ENCODE peak calls at places on chromosomes 7 and 10, in eight cellular contexts. One of them, this sample, is unnamed. For H3K9me3 and H3K36me3, the result is how much of the 10 kb centered on the place peaks cover.

GRCh38 chr10:77643795-77644468 is 6.3 kb upstream of the KCNMA1 start:
- DNase-seq in neuronal stem cell: no peak
- DNase-seq in lower lobe of right lung: peak
- DNase-seq in HAP-1: peak
- DNase-seq in DND-41: peak
- DNase-seq in aorta: peak
- DNase-seq in lung: no peak
- DNase-seq in effector memory CD4-positive, alpha-beta T cell: no peak
- DNase-seq in this sample: no peak

GRCh38 chr7:8125680-8126444 is 136.1 kb downstream of the ICA1 start:
- DNase-seq in neuronal stem cell: no peak
- DNase-seq in lower lobe of right lung: peak
- DNase-seq in HAP-1: no peak
- DNase-seq in DND-41: peak
- DNase-seq in aorta: peak
- DNase-seq in lung: no peak
- DNase-seq in effector memory CD4-positive, alpha-beta T cell: peak
- DNase-seq in this sample: peak

GRCh38 chr10:7544203-7544602 is 122.6 kb downstream of the ITIH5 start:
- DNase-seq in neuronal stem cell: no peak
- DNase-seq in lower lobe of right lung: no peak
- DNase-seq in HAP-1: no peak
- DNase-seq in DND-41: no peak
- DNase-seq in aorta: no peak
- DNase-seq in lung: no peak
- DNase-seq in effector memory CD4-positive, alpha-beta T cell: no peak
- DNase-seq in this sample: no peak

GRCh38 chr10:103193820-103194529 is 903 bp upstream of the NT5C2 start:
- DNase-seq in neuronal stem cell: peak
- DNase-seq in lower lobe of right lung: no peak
- DNase-seq in HAP-1: no peak
- DNase-seq in DND-41: no peak
- DNase-seq in aorta: no peak
- DNase-seq in lung: no peak
- DNase-seq in effector memory CD4-positive, alpha-beta T cell: no peak
- DNase-seq in this sample: no peak

GRCh38 chr7:31327071-31327470 is 13.5 kb downstream of the NEUROD6 start:
- DNase-seq in neuronal stem cell: no peak
- DNase-seq in lower lobe of right lung: no peak
- DNase-seq in HAP-1: no peak
- DNase-seq in DND-41: no peak
- DNase-seq in aorta: no peak
- DNase-seq in lung: no peak
- DNase-seq in effector memory CD4-positive, alpha-beta T cell: no peak
- DNase-seq in this sample: no peak

GRCh38 chr7:537911-538634 is 18.4 kb upstream of the PDGFA start:
- DNase-seq in neuronal stem cell: no peak
- DNase-seq in lower lobe of right lung: peak
- DNase-seq in HAP-1: peak
- DNase-seq in DND-41: no peak
- DNase-seq in aorta: peak
- DNase-seq in lung: peak
- DNase-seq in effector memory CD4-positive, alpha-beta T cell: no peak
- DNase-seq in this sample: peak

GRCh38 chr7:127678947-127679346 is 27.0 kb downstream of the SND1 start:
- DNase-seq in neuronal stem cell: no peak
- DNase-seq in lower lobe of right lung: no peak
- DNase-seq in HAP-1: no peak
- DNase-seq in DND-41: no peak
- DNase-seq in aorta: no peak
- DNase-seq in lung: no peak
- DNase-seq in effector memory CD4-positive, alpha-beta T cell: no peak
- DNase-seq in this sample: no peak

GRCh38 chr10:71090801-71091200 is 121.6 kb upstream of the UNC5B start:
- DNase-seq in neuronal stem cell: no peak
- DNase-seq in lower lobe of right lung: no peak
- DNase-seq in HAP-1: no peak
- DNase-seq in DND-41: no peak
- DNase-seq in aorta: no peak
- DNase-seq in lung: peak
- DNase-seq in effector memory CD4-positive, alpha-beta T cell: no peak
- DNase-seq in this sample: no peak

GRCh38 chr10:71739368-71739900 is 19.9 kb upstream of the C10orf105 start:
- DNase-seq in neuronal stem cell: no peak
- DNase-seq in lower lobe of right lung: no peak
- DNase-seq in HAP-1: no peak
- DNase-seq in DND-41: no peak
- DNase-seq in aorta: no peak
- DNase-seq in lung: no peak
- DNase-seq in effector memory CD4-positive, alpha-beta T cell: no peak
- DNase-seq in this sample: no peak

GRCh38 chr10:128063736-128064614 is 62.2 kb downstream of the MKI67 start:
- DNase-seq in neuronal stem cell: no peak
- DNase-seq in lower lobe of right lung: peak
- DNase-seq in HAP-1: no peak
- DNase-seq in DND-41: peak
- DNase-seq in aorta: no peak
- DNase-seq in lung: no peak
- DNase-seq in effector memory CD4-positive, alpha-beta T cell: no peak
- DNase-seq in this sample: no peak

GRCh38 chr10:82027711-82028110 is 152.7 kb downstream of the NRG3 start:
- DNase-seq in neuronal stem cell: no peak
- DNase-seq in lower lobe of right lung: no peak
- DNase-seq in HAP-1: no peak
- DNase-seq in DND-41: no peak
- DNase-seq in aorta: no peak
- DNase-seq in lung: no peak
- DNase-seq in effector memory CD4-positive, alpha-beta T cell: no peak
- DNase-seq in this sample: no peak

GRCh38 chr7:101066141-101066857 is 19.0 kb upstream of the TRIM56 start:
- DNase-seq in neuronal stem cell: no peak
- DNase-seq in lower lobe of right lung: peak
- DNase-seq in HAP-1: peak
- DNase-seq in DND-41: no peak
- DNase-seq in aorta: no peak
- DNase-seq in lung: no peak
- DNase-seq in effector memory CD4-positive, alpha-beta T cell: no peak
- DNase-seq in this sample: no peak

GRCh38 chr10:107037192-107038122 is 127.0 kb downstream of the SORCS1 start:
- DNase-seq in neuronal stem cell: no peak
- DNase-seq in lower lobe of right lung: no peak
- DNase-seq in HAP-1: no peak
- DNase-seq in DND-41: no peak
- DNase-seq in aorta: no peak
- DNase-seq in lung: no peak
- DNase-seq in effector memory CD4-positive, alpha-beta T cell: no peak
- DNase-seq in this sample: no peak

GRCh38 chr10:77542860-77543259 is 94.7 kb downstream of the KCNMA1 start:
- DNase-seq in neuronal stem cell: no peak
- DNase-seq in lower lobe of right lung: no peak
- DNase-seq in HAP-1: no peak
- DNase-seq in DND-41: no peak
- DNase-seq in aorta: no peak
- DNase-seq in lung: no peak
- DNase-seq in effector memory CD4-positive, alpha-beta T cell: no peak
- DNase-seq in this sample: no peak

GRCh38 chr7:155489862-155490696 is 32.1 kb downstream of the EN2 start:
- DNase-seq in neuronal stem cell: no peak
- DNase-seq in lower lobe of right lung: no peak
- DNase-seq in HAP-1: no peak
- DNase-seq in DND-41: no peak
- DNase-seq in aorta: peak
- DNase-seq in lung: no peak
- DNase-seq in effector memory CD4-positive, alpha-beta T cell: no peak
- DNase-seq in this sample: no peak

DNA sequence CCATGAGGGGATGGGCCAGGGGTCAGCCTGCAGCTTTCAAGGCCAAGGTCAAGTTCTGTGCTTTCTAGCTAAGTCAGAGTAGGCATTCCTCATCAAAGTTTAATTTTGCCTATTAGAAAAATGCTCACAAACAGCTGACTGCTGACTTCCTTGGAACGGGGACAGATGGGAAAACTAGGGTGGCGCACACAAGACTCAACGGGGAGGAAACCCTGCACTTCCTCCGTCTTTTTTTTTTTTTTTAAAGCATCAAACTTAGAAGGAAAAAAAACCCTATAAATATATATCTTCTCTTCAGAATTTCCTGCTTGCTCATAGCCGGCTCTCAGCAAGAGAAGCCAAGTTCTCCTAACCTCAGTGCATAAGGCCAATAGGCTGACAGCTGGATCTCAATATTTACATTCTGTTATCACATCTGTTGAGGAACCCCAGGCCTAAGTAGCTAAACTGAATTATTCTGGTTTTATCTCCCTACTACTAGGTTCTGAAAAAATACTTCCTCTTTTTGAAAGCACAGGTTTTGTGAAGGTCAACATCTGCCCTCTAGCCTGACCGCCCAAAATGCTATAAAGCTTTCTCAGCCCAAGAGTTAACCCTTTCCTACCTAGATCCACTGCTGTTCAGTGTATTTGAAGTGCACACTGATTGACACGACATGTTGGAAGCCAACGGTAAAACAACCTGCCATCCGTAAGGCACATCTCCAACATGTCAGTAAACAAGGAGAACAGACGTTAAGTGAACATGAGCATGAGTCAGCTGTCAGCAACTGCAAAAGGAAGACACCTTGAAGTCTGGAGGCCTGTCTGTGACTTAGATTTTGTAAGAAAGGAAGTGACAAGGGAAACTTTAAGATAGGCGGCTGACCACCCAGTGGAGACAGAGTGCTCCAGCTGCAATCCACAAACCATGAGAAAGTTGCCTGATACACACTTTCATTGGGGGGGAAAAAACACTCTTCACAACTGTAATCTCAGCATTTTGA is 83.9 kb downstream of the EBLN1 start:
- DNase-seq in neuronal stem cell: no peak
- DNase-seq in lower lobe of right lung: no peak
- DNase-seq in HAP-1: no peak
- DNase-seq in DND-41: no peak
- DNase-seq in aorta: no peak
- DNase-seq in lung: no peak
- DNase-seq in effector memory CD4-positive, alpha-beta T cell: no peak
- DNase-seq in this sample: no peak
- H3K9me3 ChIP-seq in neuronal stem cell: under half
- H3K9me3 ChIP-seq in lower lobe of right lung: under half
- H3K9me3 ChIP-seq in HAP-1: under half
- H3K9me3 ChIP-seq in DND-41: under half
- H3K9me3 ChIP-seq in aorta: under half
- H3K9me3 ChIP-seq in lung: under half
- H3K9me3 ChIP-seq in effector memory CD4-positive, alpha-beta T cell: under half
- H3K9me3 ChIP-seq in this sample: under half

GRCh38 chr10:113067516-113067915 is 117.5 kb downstream of the TCF7L2 start:
- DNase-seq in neuronal stem cell: no peak
- DNase-seq in lower lobe of right lung: no peak
- DNase-seq in HAP-1: no peak
- DNase-seq in DND-41: no peak
- DNase-seq in aorta: no peak
- DNase-seq in lung: no peak
- DNase-seq in effector memory CD4-positive, alpha-beta T cell: no peak
- DNase-seq in this sample: no peak

GRCh38 chr10:113069595-113069994 is 119.5 kb downstream of the TCF7L2 start:
- DNase-seq in neuronal stem cell: no peak
- DNase-seq in lower lobe of right lung: no peak
- DNase-seq in HAP-1: no peak
- DNase-seq in DND-41: no peak
- DNase-seq in aorta: no peak
- DNase-seq in lung: no peak
- DNase-seq in effector memory CD4-positive, alpha-beta T cell: no peak
- DNase-seq in this sample: no peak

GRCh38 chr10:113073549-113074189 is 123.6 kb downstream of the TCF7L2 start:
- DNase-seq in neuronal stem cell: no peak
- DNase-seq in lower lobe of right lung: no peak
- DNase-seq in HAP-1: peak
- DNase-seq in DND-41: no peak
- DNase-seq in aorta: peak
- DNase-seq in lung: no peak
- DNase-seq in effector memory CD4-positive, alpha-beta T cell: no peak
- DNase-seq in this sample: peak

GRCh38 chr10:113068178-113068890 is 118.3 kb downstream of the TCF7L2 start:
- DNase-seq in neuronal stem cell: no peak
- DNase-seq in lower lobe of right lung: no peak
- DNase-seq in HAP-1: no peak
- DNase-seq in DND-41: no peak
- DNase-seq in aorta: no peak
- DNase-seq in lung: no peak
- DNase-seq in effector memory CD4-positive, alpha-beta T cell: no peak
- DNase-seq in this sample: no peak

DNA sequence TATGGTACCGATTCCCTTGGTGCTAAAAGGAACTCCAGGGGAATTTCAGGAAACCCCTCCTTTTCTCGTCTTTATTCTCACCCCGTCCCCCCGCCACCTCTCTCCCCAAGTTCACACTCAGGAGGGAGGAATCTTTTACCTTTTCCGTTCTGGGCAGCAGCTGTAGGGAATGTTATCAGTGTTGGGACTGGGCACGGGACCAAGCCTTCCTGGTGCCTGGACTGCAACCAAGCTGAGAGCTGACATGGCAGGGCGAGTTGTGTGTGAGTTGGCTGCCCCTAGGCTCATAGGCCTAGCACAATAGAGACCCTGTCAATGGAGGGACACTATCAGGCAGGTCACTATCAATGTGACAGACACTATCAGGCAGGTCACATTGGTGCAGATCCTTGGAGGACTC is 121.4 kb downstream of the TCF7L2 start:
- DNase-seq in neuronal stem cell: no peak
- DNase-seq in lower lobe of right lung: no peak
- DNase-seq in HAP-1: no peak
- DNase-seq in DND-41: no peak
- DNase-seq in aorta: peak
- DNase-seq in lung: no peak
- DNase-seq in effector memory CD4-positive, alpha-beta T cell: no peak
- DNase-seq in this sample: peak
- H3K36me3 ChIP-seq in neuronal stem cell: under half
- H3K36me3 ChIP-seq in lower lobe of right lung: under half
- H3K36me3 ChIP-seq in HAP-1: under half
- H3K36me3 ChIP-seq in DND-41: under half
- H3K36me3 ChIP-seq in aorta: under half
- H3K36me3 ChIP-seq in lung: under half
- H3K36me3 ChIP-seq in effector memory CD4-positive, alpha-beta T cell: under half
- H3K36me3 ChIP-seq in this sample: under half

GRCh38 chr7:157442993-157443831 is 106.4 kb downstream of the DNAJB6 start:
- DNase-seq in neuronal stem cell: no peak
- DNase-seq in lower lobe of right lung: peak
- DNase-seq in HAP-1: no peak
- DNase-seq in DND-41: no peak
- DNase-seq in aorta: peak
- DNase-seq in lung: no peak
- DNase-seq in effector memory CD4-positive, alpha-beta T cell: no peak
- DNase-seq in this sample: no peak
- H3K9me3 ChIP-seq in neuronal stem cell: under half
- H3K9me3 ChIP-seq in lower lobe of right lung: under half
- H3K9me3 ChIP-seq in HAP-1: under half
- H3K9me3 ChIP-seq in DND-41: under half
- H3K9me3 ChIP-seq in aorta: under half
- H3K9me3 ChIP-seq in lung: under half
- H3K9me3 ChIP-seq in effector memory CD4-positive, alpha-beta T cell: under half
- H3K9me3 ChIP-seq in this sample: under half

DNA sequence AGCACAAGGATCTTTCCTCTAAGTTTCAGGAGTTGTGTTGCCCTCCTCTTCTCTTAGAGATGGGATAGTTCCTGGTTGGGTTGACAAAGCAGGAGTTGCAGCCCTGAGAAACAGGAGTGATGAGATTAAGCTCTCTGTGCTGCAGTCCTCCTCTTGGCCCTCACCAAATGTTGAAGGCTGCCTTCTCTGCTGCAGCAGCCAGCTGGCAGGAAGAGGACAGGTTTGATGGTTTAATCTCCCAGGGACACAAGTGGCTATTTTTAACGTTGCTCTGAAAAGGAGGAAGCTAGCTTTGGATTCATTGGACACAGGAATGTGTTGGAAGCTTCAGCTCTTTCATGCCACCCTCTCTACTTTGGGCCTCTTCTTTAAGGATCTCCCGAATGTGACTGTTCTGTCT is 9.4 kb downstream of the STRIP2 start:
- DNase-seq in neuronal stem cell: no peak
- DNase-seq in lower lobe of right lung: no peak
- DNase-seq in HAP-1: no peak
- DNase-seq in DND-41: no peak
- DNase-seq in aorta: no peak
- DNase-seq in lung: no peak
- DNase-seq in effector memory CD4-positive, alpha-beta T cell: no peak
- DNase-seq in this sample: no peak
- H3K36me3 ChIP-seq in neuronal stem cell: half or more
- H3K36me3 ChIP-seq in lower lobe of right lung: under half
- H3K36me3 ChIP-seq in HAP-1: under half
- H3K36me3 ChIP-seq in DND-41: under half
- H3K36me3 ChIP-seq in aorta: under half
- H3K36me3 ChIP-seq in lung: under half
- H3K36me3 ChIP-seq in effector memory CD4-positive, alpha-beta T cell: under half
- H3K36me3 ChIP-seq in this sample: under half